ENCODE peak calls at places on chromosomes 13 and 19, in nine cellular contexts. D is heart right ventricle; Q is right cardiac atrium; K is tibial artery; Y is AG09309; I is fibroblast of lung; G is Panc1; X is effector memory CD4-positive, alpha-beta T cell; J is fibroblast of mammary gland. L is an unnamed sample.

GRCh38 chr13:113291129-113291528 is 5.9 kb upstream of the LAMP1 start:
- DNase-seq in J (no peak), D (no peak), I (no peak), Y (no peak), Q (no peak), G (no peak), K (no peak), X (no peak), L (no peak)

GRCh38 chr13:101916758-101917474 is 464.4 kb downstream of the ITGBL1 start:
- DNase-seq in G (no peak), Y (no peak), D (no peak), K (no peak), J (no peak), Q (no peak), I (no peak), X (no peak), L (no peak)

GRCh38 chr19:33430674-33431277 is 57.3 kb downstream of the CEBPG start:
- DNase-seq in D (peak; percentile 51), X (peak; percentile 10), I (peak; percentile 47), J (peak; percentile 63), Q (peak; percentile 60), K (no peak), Y (no peak), G (peak; percentile 64), L (peak; percentile 44)

GRCh38 chr13:34207334-34207733 is 389.4 kb downstream of the RFC3 start:
- DNase-seq in J (peak; percentile 82), Y (peak; percentile 34), Q (peak; percentile 25), D (peak; percentile 30), G (no peak), X (no peak), I (peak; percentile 94), K (no peak), L (no peak)

GRCh38 chr19:18995804-18996241 is 37.5 kb downstream of the SUGP2 start:
- DNase-seq in G (no peak), J (peak; percentile 91), I (peak; percentile 93), D (peak; percentile 28), Q (peak; percentile 81), X (no peak), Y (peak; percentile 62), K (no peak), L (peak; percentile 47)

GRCh38 chr13:20671789-20672188 is 31.7 kb upstream of the IL17D start:
- DNase-seq in J (no peak), Q (no peak), K (no peak), Y (no peak), X (no peak), G (no peak), I (no peak), D (no peak), L (no peak)

GRCh38 chr19:12788682-12789097 is 2.6 kb upstream of the JUNB start:
- DNase-seq in X (peak; percentile 50), I (no peak), D (peak; percentile 92), Y (no peak), Q (peak; percentile 89), G (no peak), K (peak; percentile 86), J (peak; percentile 74), L (no peak)

GRCh38 chr13:36088001-36088400 is 43.2 kb downstream of the DCLK1 start:
- DNase-seq in Y (no peak), X (no peak), I (peak; percentile 3), K (no peak), G (no peak), J (peak; percentile 14), Q (no peak), D (no peak), L (no peak)

GRCh38 chr19:3304871-3305423 is 61.4 kb upstream of the NFIC start:
- DNase-seq in K (peak; percentile 46), Q (peak; percentile 68), J (peak; percentile 72), D (peak; percentile 67), I (peak; percentile 31), Y (no peak), X (peak; percentile 51), G (no peak), L (peak; percentile 79)

GRCh38 chr13:44313674-44314073 is 60.0 kb upstream of the SERP2 start:
- DNase-seq in K (no peak), Y (peak; percentile 61), J (peak; percentile 97), X (no peak), Q (no peak), G (peak; percentile 80), I (peak; percentile 92), D (no peak), L (no peak)

GRCh38 chr19:48348039-48348438 is 15.7 kb downstream of the TMEM143 start:
- DNase-seq in K (no peak), J (peak; percentile 34), D (peak; percentile 48), Q (no peak), Y (no peak), I (no peak), X (no peak), G (no peak), L (no peak)

GRCh38 chr19:1289395-1290244 is 3.9 kb downstream of the EFNA2 start:
- DNase-seq in G (no peak), K (no peak), D (no peak), I (no peak), X (no peak), Q (no peak), J (no peak), Y (no peak), L (no peak)

GRCh38 chr19:8616861-8617260 is 6.3 kb upstream of the ADAMTS10 start:
- DNase-seq in Y (no peak), K (no peak), J (no peak), Q (no peak), D (no peak), I (no peak), G (no peak), X (no peak), L (no peak)

GRCh38 chr19:30309983-30310805 is 62.0 kb upstream of the ZNF536 start:
- DNase-seq in K (no peak), D (no peak), X (no peak), Y (no peak), I (peak; percentile 1), J (no peak), Q (no peak), G (no peak), L (no peak)

GRCh38 chr19:30310806-30311121 is 61.4 kb upstream of the ZNF536 start:
- DNase-seq in Q (no peak), D (no peak), I (no peak), Y (no peak), G (no peak), X (no peak), J (no peak), K (no peak), L (no peak)

GRCh38 chr19:30313353-30313750 is 58.8 kb upstream of the ZNF536 start:
- DNase-seq in I (no peak), K (no peak), G (no peak), Q (no peak), X (no peak), D (no peak), J (no peak), Y (no peak), L (no peak)

GRCh38 chr19:30312582-30313352 is 59.4 kb upstream of the ZNF536 start:
- DNase-seq in K (no peak), J (no peak), Y (no peak), I (no peak), Q (no peak), X (no peak), G (no peak), D (no peak), L (no peak)

DNA sequence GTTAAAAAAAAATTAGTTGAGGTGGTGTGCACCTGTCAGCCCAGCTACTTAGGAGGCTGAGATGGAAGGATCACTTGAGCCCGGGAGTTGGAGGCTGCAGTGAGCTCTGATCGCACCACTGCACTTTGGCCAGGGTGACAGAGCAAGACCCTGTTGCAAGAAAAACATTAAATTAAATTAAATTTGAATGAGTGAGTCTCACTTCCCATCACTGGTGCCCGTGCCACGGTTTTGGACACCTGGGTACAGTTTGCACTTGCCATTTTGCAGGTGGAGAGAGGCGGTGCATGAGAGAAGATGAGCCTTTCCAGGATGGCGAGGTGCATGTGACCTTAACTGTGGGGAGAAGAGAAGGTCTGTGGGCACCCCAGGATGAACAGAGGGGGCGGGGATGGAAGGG is 60.3 kb upstream of the ZNF536 start:
- DNase-seq in D (no peak), Y (no peak), I (no peak), G (no peak), X (no peak), J (no peak), Q (no peak), K (no peak), L (no peak)
- H3K4me3 ChIP-seq in D (no peak overlapping the region), Y (no peak overlapping the region), I (no peak overlapping the region), G (no peak overlapping the region), X (no peak overlapping the region), J (no peak overlapping the region), Q (no peak overlapping the region), K (no peak overlapping the region), L (no peak overlapping the region)

DNA sequence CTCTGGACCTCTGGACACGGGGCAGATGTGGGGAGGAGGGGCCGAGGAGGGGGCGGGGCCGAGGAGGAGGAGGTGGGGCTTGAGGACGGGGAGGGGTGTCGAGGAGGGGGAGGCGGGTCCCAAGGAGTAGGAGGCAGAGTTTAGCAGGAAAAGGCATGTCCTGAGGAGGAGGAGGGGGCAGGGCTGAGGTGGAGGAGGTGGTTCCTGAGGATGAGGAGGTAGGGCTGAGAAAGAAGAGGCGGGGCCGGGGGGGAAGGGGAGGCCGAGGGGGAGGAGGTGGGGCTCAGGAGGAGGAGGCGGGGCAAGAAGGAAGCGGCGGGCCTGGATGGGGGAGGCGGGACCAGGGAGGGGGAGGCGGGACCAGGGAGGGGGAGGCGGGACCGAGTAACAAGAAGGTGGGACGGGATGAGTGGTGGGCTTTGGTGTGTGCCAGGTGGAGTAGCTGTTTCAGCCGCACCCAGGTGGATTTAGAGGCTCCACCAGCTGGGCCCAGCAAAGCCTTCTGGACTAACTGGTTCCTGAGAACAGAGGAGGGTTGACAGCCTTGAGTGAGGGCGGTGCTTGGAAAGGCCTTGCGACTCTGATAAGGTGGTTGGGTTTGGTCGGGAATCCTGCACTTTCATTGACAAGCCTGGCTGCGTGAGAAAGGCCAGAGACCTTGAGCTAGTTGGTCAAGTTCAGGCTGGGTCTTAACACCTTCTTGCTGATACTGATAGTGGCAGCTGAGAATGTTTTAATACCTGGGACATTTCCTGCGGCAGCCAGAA is 7.7 kb downstream of the TECR start:
- DNase-seq in X (no peak), D (peak; percentile 83), J (peak; percentile 68), I (peak; percentile 43), Q (peak; percentile 91), Y (no peak), K (peak; percentile 51), G (no peak), L (peak; percentile 81)
- H3K4me3 ChIP-seq in X (no peak overlapping the region), D (peak overlapping the region; percentile 36), J (no peak overlapping the region), I (no peak overlapping the region), Q (peak overlapping the region; percentile 21), Y (no peak overlapping the region), K (peak overlapping the region; percentile 33), G (peak overlapping the region; percentile 31), L (no peak overlapping the region)

DNA sequence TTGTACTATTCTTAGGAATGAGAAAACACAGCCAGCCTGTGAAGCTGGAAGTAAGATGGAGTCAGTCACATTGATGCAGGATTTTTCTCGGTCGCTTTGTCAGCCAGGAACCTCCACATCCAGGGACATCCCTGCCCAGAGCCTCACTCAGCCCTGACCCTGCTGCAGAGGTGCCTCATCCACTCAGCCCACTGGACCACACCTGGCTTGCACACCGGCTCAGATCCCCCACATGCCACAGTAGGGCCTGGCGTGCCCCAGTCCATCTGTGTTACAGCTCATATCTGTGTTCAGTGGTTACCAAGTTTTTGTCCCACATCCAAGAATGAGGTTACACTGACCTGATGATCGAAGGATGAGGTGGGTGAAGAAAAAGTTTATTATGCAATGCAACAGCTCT is 1315.4 kb downstream of the SLITRK1 start:
- DNase-seq in X (no peak), G (no peak), I (no peak), D (no peak), J (no peak), Y (no peak), K (no peak), Q (no peak), L (no peak)
- H3K4me3 ChIP-seq in X (no peak overlapping the region), G (no peak overlapping the region), I (no peak overlapping the region), D (no peak overlapping the region), J (no peak overlapping the region), Y (no peak overlapping the region), K (no peak overlapping the region), Q (no peak overlapping the region), L (no peak overlapping the region)

GRCh38 chr13:73870970-73871935 is 263.0 kb downstream of the KLF12 start:
- DNase-seq in X (no peak), J (peak; percentile 89), K (peak; percentile 40), I (peak; percentile 96), Q (peak; percentile 37), D (peak; percentile 49), Y (peak; percentile 59), G (no peak), L (no peak)
- H3K4me3 ChIP-seq in X (no peak overlapping the region), J (no peak overlapping the region), K (no peak overlapping the region), I (peak overlapping the region; percentile 27), Q (no peak overlapping the region), D (no peak overlapping the region), Y (peak overlapping the region; percentile 10), G (no peak overlapping the region), L (no peak overlapping the region)